ENCODE peak calls at places on chromosomes 2 and 18, in ten cellular contexts. One of them, this sample, is unnamed.

GRCh38 chr2:237196866-237197618 is 111.4 kb downstream of the COPS8 start:
- DNase-seq in activated CD4-positive, alpha-beta T cell treated with anti-CD3 and anti-CD28 coated beads, Interleukin-2, amount 50 U/mL, for 1 hour: no peak
- DNase-seq in T-helper 2 cell treated with Interferon-gamma antibody and Interleukin-4, amounts not matched to agents 5 μg/mL and 100 μg/mL, for 36 hours: no peak
- DNase-seq in NCI-H82: no peak
- DNase-seq in globus pallidus: no peak
- DNase-seq in EL: peak
- DNase-seq in stimulated activated CD8-positive, alpha-beta memory T cell treated with anti-CD3 and anti-CD28 coated beads, Interleukin-4, amount 100 ng/mL, for 1 hour: no peak
- DNase-seq in transverse colon: no peak
- DNase-seq in WTC11: no peak
- DNase-seq in left kidney: no peak
- DNase-seq in this sample: no peak

GRCh38 chr2:10289891-10290290 is 12.8 kb upstream of the HPCAL1 start:
- DNase-seq in activated CD4-positive, alpha-beta T cell treated with anti-CD3 and anti-CD28 coated beads, Interleukin-2, amount 50 U/mL, for 1 hour: no peak
- DNase-seq in T-helper 2 cell treated with Interferon-gamma antibody and Interleukin-4, amounts not matched to agents 5 μg/mL and 100 μg/mL, for 36 hours: no peak
- DNase-seq in NCI-H82: no peak
- DNase-seq in globus pallidus: no peak
- DNase-seq in EL: peak
- DNase-seq in stimulated activated CD8-positive, alpha-beta memory T cell treated with anti-CD3 and anti-CD28 coated beads, Interleukin-4, amount 100 ng/mL, for 1 hour: no peak
- DNase-seq in transverse colon: no peak
- DNase-seq in WTC11: no peak
- DNase-seq in left kidney: no peak
- DNase-seq in this sample: no peak

GRCh38 chr2:31038385-31038784 is 99.9 kb downstream of the GALNT14 start:
- DNase-seq in activated CD4-positive, alpha-beta T cell treated with anti-CD3 and anti-CD28 coated beads, Interleukin-2, amount 50 U/mL, for 1 hour: no peak
- DNase-seq in T-helper 2 cell treated with Interferon-gamma antibody and Interleukin-4, amounts not matched to agents 5 μg/mL and 100 μg/mL, for 36 hours: no peak
- DNase-seq in NCI-H82: peak
- DNase-seq in globus pallidus: no peak
- DNase-seq in EL: no peak
- DNase-seq in stimulated activated CD8-positive, alpha-beta memory T cell treated with anti-CD3 and anti-CD28 coated beads, Interleukin-4, amount 100 ng/mL, for 1 hour: no peak
- DNase-seq in transverse colon: no peak
- DNase-seq in WTC11: peak
- DNase-seq in left kidney: no peak
- DNase-seq in this sample: no peak

GRCh38 chr2:62672601-62673000 is 32.9 kb upstream of the EHBP1 start:
- DNase-seq in activated CD4-positive, alpha-beta T cell treated with anti-CD3 and anti-CD28 coated beads, Interleukin-2, amount 50 U/mL, for 1 hour: no peak
- DNase-seq in T-helper 2 cell treated with Interferon-gamma antibody and Interleukin-4, amounts not matched to agents 5 μg/mL and 100 μg/mL, for 36 hours: no peak
- DNase-seq in NCI-H82: no peak
- DNase-seq in globus pallidus: no peak
- DNase-seq in EL: peak
- DNase-seq in stimulated activated CD8-positive, alpha-beta memory T cell treated with anti-CD3 and anti-CD28 coated beads, Interleukin-4, amount 100 ng/mL, for 1 hour: no peak
- DNase-seq in transverse colon: no peak
- DNase-seq in WTC11: peak
- DNase-seq in left kidney: peak
- DNase-seq in this sample: peak

GRCh38 chr2:5394223-5394622 is 298.0 kb upstream of the SOX11 start:
- DNase-seq in activated CD4-positive, alpha-beta T cell treated with anti-CD3 and anti-CD28 coated beads, Interleukin-2, amount 50 U/mL, for 1 hour: no peak
- DNase-seq in T-helper 2 cell treated with Interferon-gamma antibody and Interleukin-4, amounts not matched to agents 5 μg/mL and 100 μg/mL, for 36 hours: no peak
- DNase-seq in NCI-H82: peak
- DNase-seq in globus pallidus: no peak
- DNase-seq in EL: no peak
- DNase-seq in stimulated activated CD8-positive, alpha-beta memory T cell treated with anti-CD3 and anti-CD28 coated beads, Interleukin-4, amount 100 ng/mL, for 1 hour: no peak
- DNase-seq in transverse colon: no peak
- DNase-seq in WTC11: no peak
- DNase-seq in left kidney: peak
- DNase-seq in this sample: no peak

GRCh38 chr2:60158262-60158661 is 395.2 kb downstream of the BCL11A start:
- DNase-seq in activated CD4-positive, alpha-beta T cell treated with anti-CD3 and anti-CD28 coated beads, Interleukin-2, amount 50 U/mL, for 1 hour: no peak
- DNase-seq in T-helper 2 cell treated with Interferon-gamma antibody and Interleukin-4, amounts not matched to agents 5 μg/mL and 100 μg/mL, for 36 hours: no peak
- DNase-seq in NCI-H82: no peak
- DNase-seq in globus pallidus: no peak
- DNase-seq in EL: no peak
- DNase-seq in stimulated activated CD8-positive, alpha-beta memory T cell treated with anti-CD3 and anti-CD28 coated beads, Interleukin-4, amount 100 ng/mL, for 1 hour: no peak
- DNase-seq in transverse colon: no peak
- DNase-seq in WTC11: no peak
- DNase-seq in left kidney: no peak
- DNase-seq in this sample: no peak

GRCh38 chr18:10140928-10141327 is 227.1 kb downstream of the VAPA start:
- DNase-seq in activated CD4-positive, alpha-beta T cell treated with anti-CD3 and anti-CD28 coated beads, Interleukin-2, amount 50 U/mL, for 1 hour: no peak
- DNase-seq in T-helper 2 cell treated with Interferon-gamma antibody and Interleukin-4, amounts not matched to agents 5 μg/mL and 100 μg/mL, for 36 hours: no peak
- DNase-seq in NCI-H82: no peak
- DNase-seq in globus pallidus: no peak
- DNase-seq in EL: peak
- DNase-seq in stimulated activated CD8-positive, alpha-beta memory T cell treated with anti-CD3 and anti-CD28 coated beads, Interleukin-4, amount 100 ng/mL, for 1 hour: no peak
- DNase-seq in transverse colon: no peak
- DNase-seq in WTC11: no peak
- DNase-seq in left kidney: no peak
- DNase-seq in this sample: no peak

GRCh38 chr2:108612514-108613183 is 78.4 kb downstream of the LIMS1 start:
- DNase-seq in activated CD4-positive, alpha-beta T cell treated with anti-CD3 and anti-CD28 coated beads, Interleukin-2, amount 50 U/mL, for 1 hour: peak
- DNase-seq in T-helper 2 cell treated with Interferon-gamma antibody and Interleukin-4, amounts not matched to agents 5 μg/mL and 100 μg/mL, for 36 hours: peak
- DNase-seq in NCI-H82: no peak
- DNase-seq in globus pallidus: no peak
- DNase-seq in EL: no peak
- DNase-seq in stimulated activated CD8-positive, alpha-beta memory T cell treated with anti-CD3 and anti-CD28 coated beads, Interleukin-4, amount 100 ng/mL, for 1 hour: no peak
- DNase-seq in transverse colon: peak
- DNase-seq in WTC11: no peak
- DNase-seq in left kidney: no peak
- DNase-seq in this sample: no peak

GRCh38 chr2:56184500-56184996 is 758 bp downstream of the CCDC85A start:
- DNase-seq in activated CD4-positive, alpha-beta T cell treated with anti-CD3 and anti-CD28 coated beads, Interleukin-2, amount 50 U/mL, for 1 hour: no peak
- DNase-seq in T-helper 2 cell treated with Interferon-gamma antibody and Interleukin-4, amounts not matched to agents 5 μg/mL and 100 μg/mL, for 36 hours: no peak
- DNase-seq in NCI-H82: peak
- DNase-seq in globus pallidus: no peak
- DNase-seq in EL: peak
- DNase-seq in stimulated activated CD8-positive, alpha-beta memory T cell treated with anti-CD3 and anti-CD28 coated beads, Interleukin-4, amount 100 ng/mL, for 1 hour: no peak
- DNase-seq in transverse colon: no peak
- DNase-seq in WTC11: peak
- DNase-seq in left kidney: peak
- DNase-seq in this sample: peak

GRCh38 chr18:417495-417894 is 83.0 kb downstream of the COLEC12 start:
- DNase-seq in activated CD4-positive, alpha-beta T cell treated with anti-CD3 and anti-CD28 coated beads, Interleukin-2, amount 50 U/mL, for 1 hour: no peak
- DNase-seq in T-helper 2 cell treated with Interferon-gamma antibody and Interleukin-4, amounts not matched to agents 5 μg/mL and 100 μg/mL, for 36 hours: no peak
- DNase-seq in NCI-H82: no peak
- DNase-seq in globus pallidus: no peak
- DNase-seq in EL: no peak
- DNase-seq in stimulated activated CD8-positive, alpha-beta memory T cell treated with anti-CD3 and anti-CD28 coated beads, Interleukin-4, amount 100 ng/mL, for 1 hour: no peak
- DNase-seq in transverse colon: no peak
- DNase-seq in WTC11: no peak
- DNase-seq in left kidney: no peak
- DNase-seq in this sample: no peak

GRCh38 chr2:27251786-27252185 is 11.1 kb downstream of the SLC30A3 start:
- DNase-seq in activated CD4-positive, alpha-beta T cell treated with anti-CD3 and anti-CD28 coated beads, Interleukin-2, amount 50 U/mL, for 1 hour: no peak
- DNase-seq in T-helper 2 cell treated with Interferon-gamma antibody and Interleukin-4, amounts not matched to agents 5 μg/mL and 100 μg/mL, for 36 hours: no peak
- DNase-seq in NCI-H82: no peak
- DNase-seq in globus pallidus: no peak
- DNase-seq in EL: no peak
- DNase-seq in stimulated activated CD8-positive, alpha-beta memory T cell treated with anti-CD3 and anti-CD28 coated beads, Interleukin-4, amount 100 ng/mL, for 1 hour: no peak
- DNase-seq in transverse colon: no peak
- DNase-seq in WTC11: no peak
- DNase-seq in left kidney: peak
- DNase-seq in this sample: no peak

GRCh38 chr2:182650704-182651103 is 65.4 kb upstream of the DNAJC10 start:
- DNase-seq in activated CD4-positive, alpha-beta T cell treated with anti-CD3 and anti-CD28 coated beads, Interleukin-2, amount 50 U/mL, for 1 hour: no peak
- DNase-seq in T-helper 2 cell treated with Interferon-gamma antibody and Interleukin-4, amounts not matched to agents 5 μg/mL and 100 μg/mL, for 36 hours: no peak
- DNase-seq in NCI-H82: peak
- DNase-seq in globus pallidus: peak
- DNase-seq in EL: peak
- DNase-seq in stimulated activated CD8-positive, alpha-beta memory T cell treated with anti-CD3 and anti-CD28 coated beads, Interleukin-4, amount 100 ng/mL, for 1 hour: no peak
- DNase-seq in transverse colon: no peak
- DNase-seq in WTC11: no peak
- DNase-seq in left kidney: peak
- DNase-seq in this sample: peak

GRCh38 chr2:99974966-99975365 is 167.4 kb downstream of the AFF3 start:
- DNase-seq in activated CD4-positive, alpha-beta T cell treated with anti-CD3 and anti-CD28 coated beads, Interleukin-2, amount 50 U/mL, for 1 hour: no peak
- DNase-seq in T-helper 2 cell treated with Interferon-gamma antibody and Interleukin-4, amounts not matched to agents 5 μg/mL and 100 μg/mL, for 36 hours: no peak
- DNase-seq in NCI-H82: no peak
- DNase-seq in globus pallidus: no peak
- DNase-seq in EL: peak
- DNase-seq in stimulated activated CD8-positive, alpha-beta memory T cell treated with anti-CD3 and anti-CD28 coated beads, Interleukin-4, amount 100 ng/mL, for 1 hour: no peak
- DNase-seq in transverse colon: no peak
- DNase-seq in WTC11: no peak
- DNase-seq in left kidney: peak
- DNase-seq in this sample: no peak

GRCh38 chr18:2082676-2083075 is 488.6 kb downstream of the METTL4 start:
- DNase-seq in activated CD4-positive, alpha-beta T cell treated with anti-CD3 and anti-CD28 coated beads, Interleukin-2, amount 50 U/mL, for 1 hour: no peak
- DNase-seq in T-helper 2 cell treated with Interferon-gamma antibody and Interleukin-4, amounts not matched to agents 5 μg/mL and 100 μg/mL, for 36 hours: no peak
- DNase-seq in NCI-H82: no peak
- DNase-seq in globus pallidus: no peak
- DNase-seq in EL: no peak
- DNase-seq in stimulated activated CD8-positive, alpha-beta memory T cell treated with anti-CD3 and anti-CD28 coated beads, Interleukin-4, amount 100 ng/mL, for 1 hour: no peak
- DNase-seq in transverse colon: no peak
- DNase-seq in WTC11: no peak
- DNase-seq in left kidney: no peak
- DNase-seq in this sample: no peak

GRCh38 chr18:11488175-11488574 is 121.2 kb upstream of the SLC35G4 start:
- DNase-seq in activated CD4-positive, alpha-beta T cell treated with anti-CD3 and anti-CD28 coated beads, Interleukin-2, amount 50 U/mL, for 1 hour: no peak
- DNase-seq in T-helper 2 cell treated with Interferon-gamma antibody and Interleukin-4, amounts not matched to agents 5 μg/mL and 100 μg/mL, for 36 hours: no peak
- DNase-seq in NCI-H82: no peak
- DNase-seq in globus pallidus: no peak
- DNase-seq in EL: peak
- DNase-seq in stimulated activated CD8-positive, alpha-beta memory T cell treated with anti-CD3 and anti-CD28 coated beads, Interleukin-4, amount 100 ng/mL, for 1 hour: no peak
- DNase-seq in transverse colon: no peak
- DNase-seq in WTC11: no peak
- DNase-seq in left kidney: no peak
- DNase-seq in this sample: no peak

GRCh38 chr2:1816414-1816911 is 72.1 kb upstream of the PXDN start:
- DNase-seq in activated CD4-positive, alpha-beta T cell treated with anti-CD3 and anti-CD28 coated beads, Interleukin-2, amount 50 U/mL, for 1 hour: no peak
- DNase-seq in T-helper 2 cell treated with Interferon-gamma antibody and Interleukin-4, amounts not matched to agents 5 μg/mL and 100 μg/mL, for 36 hours: no peak
- DNase-seq in NCI-H82: no peak
- DNase-seq in globus pallidus: peak
- DNase-seq in EL: no peak
- DNase-seq in stimulated activated CD8-positive, alpha-beta memory T cell treated with anti-CD3 and anti-CD28 coated beads, Interleukin-4, amount 100 ng/mL, for 1 hour: no peak
- DNase-seq in transverse colon: peak
- DNase-seq in WTC11: no peak
- DNase-seq in left kidney: no peak
- DNase-seq in this sample: no peak

GRCh38 chr18:44090453-44090852 is 590.2 kb upstream of the SETBP1 start:
- DNase-seq in activated CD4-positive, alpha-beta T cell treated with anti-CD3 and anti-CD28 coated beads, Interleukin-2, amount 50 U/mL, for 1 hour: no peak
- DNase-seq in T-helper 2 cell treated with Interferon-gamma antibody and Interleukin-4, amounts not matched to agents 5 μg/mL and 100 μg/mL, for 36 hours: no peak
- DNase-seq in NCI-H82: no peak
- DNase-seq in globus pallidus: no peak
- DNase-seq in EL: no peak
- DNase-seq in stimulated activated CD8-positive, alpha-beta memory T cell treated with anti-CD3 and anti-CD28 coated beads, Interleukin-4, amount 100 ng/mL, for 1 hour: no peak
- DNase-seq in transverse colon: no peak
- DNase-seq in WTC11: no peak
- DNase-seq in left kidney: no peak
- DNase-seq in this sample: no peak

This sample was measured in neuronal stem cell.